ENCODE peak calls at places on chromosomes 2 and 18, in five cellular contexts. C is transverse colon, U is heart right ventricle, Y is WERI-Rb-1, V is Peyer's patch. W is an unnamed sample.

GRCh38 chr18:10518595-10519273 is 7.1 kb upstream of the NAPG start:
- DNase-seq in V (no peak), C (peak; percentile 27), Y (peak; percentile 85), U (peak; percentile 43), W (no peak)

GRCh38 chr2:156331572-156332451 is 709 bp downstream of the NR4A2 start:
- DNase-seq in V (peak; percentile 83), Y (no peak), C (peak; percentile 74), U (peak; percentile 53), W (no peak)

GRCh38 chr2:7633556-7634153 is 716.4 kb downstream of the RNF144A start:
- DNase-seq in C (no peak), U (no peak), V (no peak), Y (no peak), W (no peak)

GRCh38 chr2:234437642-234438321 is 59.1 kb downstream of the ARL4C start:
- DNase-seq in C (no peak), U (no peak), V (no peak), Y (no peak), W (no peak)

GRCh38 chr2:217294211-217294610 is 434.3 kb upstream of the TNP1 start:
- DNase-seq in U (no peak), V (no peak), C (no peak), Y (no peak), W (no peak)

GRCh38 chr18:11946756-11947155 is 34.6 kb upstream of the IMPA2 start:
- DNase-seq in U (no peak), V (no peak), C (no peak), Y (no peak), W (no peak)

GRCh38 chr2:191811807-191812602 is 34.9 kb downstream of the CAVIN2 start:
- DNase-seq in Y (peak; percentile 53), V (peak; percentile 74), C (peak; percentile 55), U (peak; percentile 36), W (no peak)

GRCh38 chr2:85222792-85223191 is 89.6 kb downstream of the TCF7L1 start:
- DNase-seq in U (no peak), V (no peak), Y (no peak), C (no peak), W (no peak)

GRCh38 chr2:66553370-66553769 is 118.4 kb downstream of the MEIS1 start:
- DNase-seq in Y (no peak), U (peak; percentile 53), V (no peak), C (no peak), W (no peak)

GRCh38 chr18:3230401-3231334 is 10.9 kb upstream of the MYOM1 start:
- DNase-seq in Y (no peak), V (no peak), U (no peak), C (peak; percentile 52), W (no peak)

GRCh38 chr2:43086451-43087221 is 139.8 kb downstream of the ZFP36L2 start:
- DNase-seq in V (peak; percentile 66), C (peak; percentile 47), U (peak; percentile 51), Y (no peak), W (no peak)

GRCh38 chr18:74972354-74972753 is 236.6 kb downstream of the PTGR3 start:
- DNase-seq in V (no peak), Y (no peak), C (no peak), U (no peak), W (no peak)

GRCh38 chr18:5058768-5059539 is 138.1 kb downstream of the AKAIN1 start:
- DNase-seq in C (no peak), Y (no peak), V (no peak), U (no peak), W (peak; percentile 38)

GRCh38 chr2:43165378-43166025 is 60.9 kb downstream of the ZFP36L2 start:
- DNase-seq in C (no peak), U (no peak), V (no peak), Y (peak; percentile 47), W (no peak)

GRCh38 chr2:213152065-213152794 is 818 bp upstream of the IKZF2 start:
- DNase-seq in V (peak; percentile 77), C (peak; percentile 72), U (peak; percentile 74), Y (peak; percentile 72), W (no peak)

GRCh38 chr2:64841462-64841861 is 147.7 kb upstream of the SLC1A4 start:
- DNase-seq in Y (no peak), U (no peak), V (no peak), C (no peak), W (no peak)

GRCh38 chr2:151845884-151846283 is 17.7 kb upstream of the ARL5A start:
- DNase-seq in C (no peak), U (no peak), V (no peak), Y (no peak), W (no peak)

GRCh38 chr2:239321596-239322413 is 79.0 kb downstream of the HDAC4 start:
- DNase-seq in V (peak; percentile 43), U (no peak), C (no peak), Y (no peak), W (no peak)

GRCh38 chr2:241616168-241617125 is 20.5 kb downstream of the THAP4 start:
- DNase-seq in U (no peak), C (no peak), V (no peak), Y (no peak), W (no peak)

GRCh38 chr2:95158891-95159619 is 593 bp downstream of the ZNF514 start:
- DNase-seq in U (peak; percentile 51), Y (peak; percentile 55), V (peak; percentile 67), C (peak; percentile 44), W (peak; percentile 61)

GRCh38 chr18:45517181-45517741 is 98.0 kb upstream of the SLC14A2 start:
- DNase-seq in C (no peak), Y (no peak), V (no peak), U (peak; percentile 41), W (no peak)

GRCh38 chr2:105243961-105244360 is 2.4 kb downstream of the GPR45 start:
- DNase-seq in V (no peak), C (no peak), Y (peak; percentile 31), U (no peak), W (no peak)

GRCh38 chr2:37224063-37224462 is 7.3 kb downstream of the CEBPZ start:
- DNase-seq in Y (no peak), V (no peak), U (no peak), C (no peak), W (no peak)

GRCh38 chr2:74216642-74217041 is 18.2 kb downstream of the MTHFD2 start:
- DNase-seq in V (no peak), C (no peak), U (no peak), Y (no peak), W (no peak)

GRCh38 chr18:58287626-58288289 is 243.7 kb downstream of the NEDD4L start:
- DNase-seq in Y (no peak), V (peak; percentile 75), U (no peak), C (peak; percentile 71), W (no peak)

GRCh38 chr2:189076572-189076971 is 102.4 kb downstream of the COL3A1 start:
- DNase-seq in V (no peak), Y (no peak), C (peak; percentile 8), U (no peak), W (no peak)

GRCh38 chr2:20579866-20580265 is 71.0 kb downstream of the HS1BP3 start:
- DNase-seq in Y (no peak), U (peak; percentile 31), V (no peak), C (no peak), W (no peak)

GRCh38 chr18:75483662-75484061 is 56.2 kb upstream of the SMIM21 start:
- DNase-seq in C (no peak), V (no peak), U (no peak), Y (no peak), W (no peak)

GRCh38 chr2:231456295-231457004 is 7.8 kb downstream of the NCL start:
- DNase-seq in Y (no peak), C (no peak), V (peak; percentile 5), U (no peak), W (no peak)
- H3K4me3 ChIP-seq in Y (no peak overlapping the region), C (no peak overlapping the region), V (no peak overlapping the region), U (no peak overlapping the region), W (no peak overlapping the region)

GRCh38 chr18:32674491-32674890 is 98.3 kb downstream of the KLHL14 start:
- DNase-seq in Y (no peak), U (no peak), V (no peak), C (no peak), W (no peak)
- TF ChIP-seq CTCF in Y (peak; percentile 32), U (no peak), V (no peak), C (no peak), W (peak; percentile 17)

GRCh38 chr2:219022616-219023015 is 18.7 kb downstream of the CFAP65 start:
- DNase-seq in U (no peak), C (no peak), Y (no peak), V (no peak), W (no peak)

GRCh38 chr2:219023045-219023605 is 18.2 kb downstream of the CFAP65 start:
- DNase-seq in V (no peak), Y (no peak), U (no peak), C (no peak), W (no peak)

GRCh38 chr2:219022041-219022440 is 19.3 kb downstream of the CFAP65 start:
- DNase-seq in C (no peak), Y (no peak), U (no peak), V (no peak), W (no peak)

GRCh38 chr2:219025637-219026585 is 15.4 kb downstream of the CFAP65 start:
- DNase-seq in Y (no peak), V (no peak), C (no peak), U (no peak), W (no peak)

DNA sequence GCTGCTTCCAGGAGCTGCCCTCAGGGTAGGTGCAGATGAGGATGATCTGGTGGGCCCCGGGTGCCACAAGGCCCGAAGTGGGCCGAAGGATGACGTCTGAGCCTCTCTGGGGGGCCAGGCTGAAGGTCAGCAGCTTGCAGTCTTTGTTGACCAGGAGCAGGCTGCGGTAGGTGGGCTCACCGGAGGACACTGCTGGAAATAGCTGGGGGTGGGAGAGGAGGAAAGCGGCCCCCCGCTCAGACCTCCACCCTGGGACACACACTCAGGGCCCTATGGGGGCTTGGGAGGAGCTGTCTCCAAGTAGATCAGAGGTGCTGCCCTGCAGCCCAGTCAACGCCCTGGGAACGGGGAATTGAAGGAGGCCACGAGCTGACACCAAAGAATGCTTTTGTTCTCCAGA is 17.3 kb downstream of the CFAP65 start:
- DNase-seq in U (no peak), Y (no peak), C (no peak), V (no peak), W (no peak)
- H3K27me3 ChIP-seq in U (peaks cover 30% of the 10 kb centered on the region), Y (no peaks in the 10 kb centered on the region), C (no peaks in the 10 kb centered on the region), V (no peaks in the 10 kb centered on the region), W (peaks cover 1% of the 10 kb centered on the region)

GRCh38 chr18:80245781-80246655 is 1.3 kb downstream of the PARD6G start:
- DNase-seq in V (no peak), U (no peak), C (no peak), Y (peak; percentile 89), W (no peak)
- H3K4me3 ChIP-seq in V (peak overlapping the region; percentile 95), U (peak overlapping the region; percentile 80), C (peak overlapping the region; percentile 61), Y (peak overlapping the region; percentile 93), W (no peak overlapping the region)

GRCh38 chr18:66495844-66496243 is 108.0 kb downstream of the CDH19 start:
- DNase-seq in V (peak; percentile 48), C (peak; percentile 30), Y (peak; percentile 66), U (peak; percentile 14), W (no peak)
- TF ChIP-seq CTCF in V (no peak), C (no peak), Y (peak; percentile 50), U (peak; percentile 47), W (peak; percentile 16)